ENCODE peak calls at places on chromosomes 6 and 20, in ten cellular contexts. Q, V, Y, X, C, A, K, S, L and P are unnamed samples. For H3K27me3, the result is how much of the 10 kb centered on the place peaks cover.

GRCh38 chr20:841568-842546 is 8.3 kb downstream of the FAM110A start:
- DNase-seq in Q (no peak), V (no peak), Y (peak), X (peak), C (no peak), A (no peak), K (no peak), S (no peak), L (no peak), P (no peak)

GRCh38 chr6:83824388-83824801 is 28.8 kb upstream of the RIPPLY2 start:
- DNase-seq in Q (no peak), V (no peak), Y (no peak), X (peak), C (no peak), A (no peak), K (peak), S (no peak), L (no peak), P (no peak)

GRCh38 chr6:32163559-32164258 is 686 bp upstream of the EGFL8 start:
- DNase-seq in Q (no peak), V (no peak), Y (no peak), X (no peak), C (no peak), A (no peak), K (no peak), S (no peak), L (no peak), P (no peak)

GRCh38 chr20:57198359-57199072 is 67.9 kb downstream of the BMP7 start:
- DNase-seq in Q (no peak), V (no peak), Y (no peak), X (no peak), C (no peak), A (no peak), K (no peak), S (no peak), L (no peak), P (no peak)

GRCh38 chr20:12966468-12967085 is 42.2 kb upstream of the SPTLC3 start:
- DNase-seq in Q (no peak), V (no peak), Y (no peak), X (no peak), C (peak), A (no peak), K (peak), S (no peak), L (no peak), P (no peak)

GRCh38 chr6:79149884-79150283 is 71.8 kb upstream of the PHIP start:
- DNase-seq in Q (no peak), V (no peak), Y (no peak), X (no peak), C (no peak), A (no peak), K (no peak), S (no peak), L (no peak), P (no peak)

GRCh38 chr20:17957505-17958325 is 10.9 kb downstream of the SNX5 start:
- DNase-seq in Q (no peak), V (no peak), Y (no peak), X (no peak), C (peak), A (no peak), K (peak), S (no peak), L (no peak), P (no peak)

GRCh38 chr6:131013495-131013894 is 49.5 kb downstream of the EPB41L2 start:
- DNase-seq in Q (no peak), V (no peak), Y (no peak), X (no peak), C (peak), A (no peak), K (peak), S (no peak), L (no peak), P (no peak)

GRCh38 chr20:16228722-16229121 is 344.5 kb downstream of the KIF16B start:
- DNase-seq in Q (no peak), V (no peak), Y (no peak), X (no peak), C (no peak), A (no peak), K (no peak), S (no peak), L (no peak), P (no peak)

GRCh38 chr6:15936503-15936902 is 192.4 kb upstream of the MYLIP start:
- DNase-seq in Q (no peak), V (no peak), Y (no peak), X (no peak), C (no peak), A (no peak), K (no peak), S (no peak), L (no peak), P (no peak)

GRCh38 chr6:25122622-25123237 is 156.4 kb upstream of the CARMIL1 start:
- DNase-seq in Q (no peak), V (no peak), Y (no peak), X (no peak), C (no peak), A (no peak), K (no peak), S (no peak), L (no peak), P (no peak)

GRCh38 chr6:158991017-158991723 is 8.8 kb downstream of the RSPH3 start:
- DNase-seq in Q (no peak), V (no peak), Y (no peak), X (no peak), C (no peak), A (no peak), K (no peak), S (no peak), L (no peak), P (no peak)

GRCh38 chr6:77290798-77291197 is 172.5 kb downstream of the HTR1B start:
- DNase-seq in Q (no peak), V (no peak), Y (no peak), X (no peak), C (peak), A (no peak), K (peak), S (no peak), L (no peak), P (no peak)

GRCh38 chr6:43817192-43817591 is 47.2 kb downstream of the VEGFA start:
- DNase-seq in Q (no peak), V (peak), Y (no peak), X (peak), C (peak), A (no peak), K (peak), S (peak), L (no peak), P (no peak)

GRCh38 chr6:157148391-157149323 is 174.7 kb downstream of the TMEM242 start:
- DNase-seq in Q (no peak), V (no peak), Y (no peak), X (peak), C (peak), A (no peak), K (peak), S (peak), L (no peak), P (peak)

GRCh38 chr6:89818977-89819335 is 638 bp downstream of the MDN1 start:
- DNase-seq in Q (no peak), V (no peak), Y (peak), X (no peak), C (peak), A (no peak), K (peak), S (no peak), L (no peak), P (no peak)

GRCh38 chr6:108616544-108616943 is 55.8 kb downstream of the FOXO3 start:
- DNase-seq in Q (no peak), V (no peak), Y (no peak), X (no peak), C (peak), A (no peak), K (peak), S (no peak), L (no peak), P (no peak)

GRCh38 chr6:159435701-159436100 is 257.3 kb downstream of the SOD2 start:
- DNase-seq in Q (no peak), V (no peak), Y (no peak), X (no peak), C (no peak), A (no peak), K (no peak), S (no peak), L (no peak), P (no peak)

GRCh38 chr6:2215342-2215741 is 30.1 kb downstream of the GMDS start:
- DNase-seq in Q (no peak), V (no peak), Y (no peak), X (no peak), C (no peak), A (no peak), K (no peak), S (no peak), L (no peak), P (no peak)

GRCh38 chr6:78810146-78810545 is 57.2 kb upstream of the IRAK1BP1 start:
- DNase-seq in Q (no peak), V (peak), Y (no peak), X (no peak), C (peak), A (no peak), K (peak), S (peak), L (no peak), P (no peak)

GRCh38 chr6:155450194-155450593 is 5.4 kb downstream of the NOX3 start:
- DNase-seq in Q (no peak), V (no peak), Y (no peak), X (no peak), C (no peak), A (no peak), K (no peak), S (no peak), L (no peak), P (no peak)

GRCh38 chr20:58094160-58094559 is 134.3 kb downstream of the ANKRD60 start:
- DNase-seq in Q (no peak), V (no peak), Y (no peak), X (no peak), C (no peak), A (no peak), K (no peak), S (no peak), L (no peak), P (no peak)

GRCh38 chr6:3412779-3413500 is 43.9 kb downstream of the SLC22A23 start:
- DNase-seq in Q (no peak), V (no peak), Y (no peak), X (no peak), C (no peak), A (no peak), K (no peak), S (no peak), L (no peak), P (peak)

GRCh38 chr6:120122401-120122800 is 772.8 kb upstream of the MAN1A1 start:
- DNase-seq in Q (no peak), V (no peak), Y (no peak), X (no peak), C (no peak), A (no peak), K (no peak), S (no peak), L (no peak), P (no peak)

GRCh38 chr6:110661426-110661825 is 153.8 kb downstream of the CDK19 start:
- DNase-seq in Q (no peak), V (no peak), Y (no peak), X (no peak), C (no peak), A (no peak), K (no peak), S (no peak), L (no peak), P (no peak)

GRCh38 chr6:132395015-132395597 is 6.2 kb downstream of the MOXD1 start:
- DNase-seq in Q (no peak), V (no peak), Y (no peak), X (no peak), C (no peak), A (no peak), K (no peak), S (no peak), L (no peak), P (no peak)

GRCh38 chr6:53926505-53926904 is 131.7 kb downstream of the LRRC1 start:
- DNase-seq in Q (no peak), V (no peak), Y (no peak), X (no peak), C (peak), A (no peak), K (peak), S (peak), L (no peak), P (no peak)

GRCh38 chr6:48032156-48032555 is 78.8 kb downstream of the PTCHD4 start:
- DNase-seq in Q (no peak), V (no peak), Y (no peak), X (no peak), C (peak), A (no peak), K (peak), S (no peak), L (no peak), P (no peak)

GRCh38 chr20:22180244-22180643 is 404.1 kb downstream of the FOXA2 start:
- DNase-seq in Q (no peak), V (no peak), Y (no peak), X (no peak), C (no peak), A (no peak), K (no peak), S (no peak), L (no peak), P (no peak)

GRCh38 chr20:32481311-32482103 is 103.6 kb downstream of the NOL4L start:
- DNase-seq in Q (no peak), V (peak), Y (no peak), X (no peak), C (peak), A (no peak), K (no peak), S (no peak), L (peak), P (peak)

GRCh38 chr20:32479697-32480140 is 105.4 kb downstream of the NOL4L start:
- DNase-seq in Q (no peak), V (no peak), Y (no peak), X (no peak), C (no peak), A (no peak), K (no peak), S (no peak), L (peak), P (peak)

GRCh38 chr20:32482251-32483220 is 102.6 kb downstream of the NOL4L start:
- DNase-seq in Q (no peak), V (peak), Y (no peak), X (peak), C (peak), A (peak), K (no peak), S (no peak), L (peak), P (peak)

GRCh38 chr20:32479012-32479411 is 106.1 kb downstream of the NOL4L start:
- DNase-seq in Q (no peak), V (no peak), Y (no peak), X (no peak), C (no peak), A (no peak), K (no peak), S (no peak), L (no peak), P (peak)

DNA sequence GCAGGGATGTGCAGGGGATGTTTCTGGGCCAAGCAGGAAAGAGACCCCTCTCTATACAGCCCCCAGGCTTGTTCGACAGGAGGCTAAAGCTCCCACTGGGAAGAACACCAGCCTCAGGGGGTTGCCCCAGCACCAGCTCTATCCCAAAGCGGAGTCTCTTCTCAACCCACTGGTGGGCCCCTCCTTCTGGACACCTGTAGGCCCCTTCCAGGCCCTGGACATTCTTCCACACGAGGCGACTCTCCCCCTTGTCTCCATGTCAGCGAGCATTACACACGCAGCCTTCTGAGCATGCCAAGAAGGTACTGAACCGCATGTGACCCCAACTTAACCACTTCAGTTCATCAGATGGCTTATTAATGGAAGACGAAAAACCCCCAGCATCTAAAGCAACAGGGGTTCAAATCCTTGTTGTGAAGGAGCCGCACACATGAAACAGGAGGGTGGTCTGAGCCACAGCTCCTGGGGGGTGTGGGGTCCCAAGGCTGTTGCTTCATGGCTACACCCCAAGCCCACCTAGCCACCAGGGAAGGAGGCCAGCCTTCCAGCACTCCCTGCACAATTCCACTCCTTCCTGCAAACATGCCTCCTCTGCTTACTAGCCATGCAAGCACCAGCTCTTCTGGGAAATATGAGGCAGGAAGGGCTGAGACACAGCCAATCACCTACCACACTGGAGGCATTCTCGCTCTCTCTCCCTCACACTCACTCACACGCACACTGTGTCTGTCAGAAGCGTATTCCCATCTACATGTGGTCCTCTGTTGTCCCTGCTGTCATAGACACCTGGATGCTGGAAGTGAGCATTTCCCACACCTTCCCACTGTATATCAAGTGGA is 104.6 kb downstream of the NOL4L start:
- DNase-seq in Q (no peak), V (no peak), Y (no peak), X (no peak), C (no peak), A (no peak), K (peak), S (no peak), L (no peak), P (peak)
- H3K27ac ChIP-seq in Q (no peak), V (peak), Y (peak), X (peak), C (peak), A (no peak), K (no peak), S (no peak), L (peak), P (peak)

GRCh38 chr20:45470939-45471338 is 1.4 kb downstream of the WFDC2 start:
- DNase-seq in Q (no peak), V (no peak), Y (no peak), X (no peak), C (peak), A (no peak), K (no peak), S (no peak), L (no peak), P (no peak)
- TF ChIP-seq CTCF in Q (no peak), V (no peak), Y (no peak), X (no peak), C (peak), A (no peak), K (peak), S (no peak), L (no peak), P (no peak)

DNA sequence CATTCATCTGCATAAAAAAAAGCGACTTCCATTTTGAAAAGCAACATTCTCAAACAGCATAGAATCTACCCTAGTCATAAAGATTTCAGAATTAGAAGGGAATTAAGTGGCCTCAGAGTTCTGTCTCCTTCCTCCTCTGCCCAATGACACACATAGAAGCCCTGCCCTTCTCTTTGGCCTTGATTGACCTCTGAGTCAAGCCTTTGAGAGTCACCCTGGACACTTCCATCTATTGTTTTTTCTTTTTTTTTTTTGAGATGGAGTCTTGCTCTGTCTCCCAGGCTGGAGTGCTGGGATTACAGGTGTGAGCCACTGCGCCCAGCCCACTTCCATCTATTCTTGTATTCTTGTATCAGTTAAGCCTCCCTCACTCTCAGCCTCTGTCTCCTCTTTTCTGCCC is 44.8 kb upstream of the CTNNBL1 start:
- DNase-seq in Q (no peak), V (no peak), Y (no peak), X (no peak), C (no peak), A (no peak), K (no peak), S (no peak), L (no peak), P (no peak)
- H3K27me3 ChIP-seq in Q (under half), V (under half), Y (under half), X (under half), C (under half), A (under half), K (half or more), S (under half), L (under half), P (under half)

GRCh38 chr6:143864234-143864633 is at the start of gene ZC2HC1B:
- DNase-seq in Q (no peak), V (no peak), Y (no peak), X (no peak), C (no peak), A (no peak), K (peak), S (no peak), L (no peak), P (no peak)

GRCh38 chr6:143863754-143864153 is 520 bp upstream of the ZC2HC1B start:
- DNase-seq in Q (no peak), V (no peak), Y (no peak), X (no peak), C (no peak), A (no peak), K (no peak), S (no peak), L (no peak), P (no peak)

GRCh38 chr6:143857651-143858050 is 6.6 kb upstream of the ZC2HC1B start:
- DNase-seq in Q (no peak), V (no peak), Y (no peak), X (no peak), C (no peak), A (no peak), K (no peak), S (no peak), L (no peak), P (no peak)

DNA sequence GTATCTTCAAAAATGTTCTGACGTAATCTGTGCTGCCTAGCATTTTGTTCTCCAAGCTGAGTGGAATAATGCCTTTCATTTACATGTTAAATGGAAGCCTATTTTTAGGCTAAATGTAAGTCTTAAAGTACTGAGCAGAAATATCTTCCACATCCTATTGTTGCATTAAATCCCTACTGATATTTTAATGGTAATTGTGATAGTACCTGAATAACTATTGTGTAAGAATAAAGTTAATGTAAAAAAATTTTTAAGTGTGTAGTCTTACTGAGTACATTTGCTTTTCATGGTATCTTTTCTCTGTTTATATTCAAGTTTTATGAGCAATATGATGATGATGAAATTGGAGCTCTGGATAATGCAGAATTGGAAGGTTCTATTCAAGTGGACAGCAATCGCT is 4.2 kb upstream of the ZC2HC1B start:
- DNase-seq in Q (no peak), V (no peak), Y (no peak), X (no peak), C (no peak), A (no peak), K (peak), S (no peak), L (no peak), P (no peak)
- H3K27ac ChIP-seq in Q (no peak), V (no peak), Y (no peak), X (no peak), C (no peak), A (no peak), K (no peak), S (no peak), L (no peak), P (no peak)

GRCh38 chr6:34194770-34195169 is 41.9 kb upstream of the HMGA1 start:
- DNase-seq in Q (no peak), V (no peak), Y (no peak), X (no peak), C (no peak), A (no peak), K (no peak), S (no peak), L (no peak), P (no peak)
- TF ChIP-seq CTCF in Q (no peak), V (peak), Y (no peak), X (no peak), C (no peak), A (no peak), K (peak), S (no peak), L (no peak), P (no peak)